ENCODE peak calls at places on chromosome 16, in nine cellular contexts. T is OCI-LY7; Z is Panc1; M is SK-N-SH; S is heart left ventricle; R is testis; G is A549; B is CD4-positive, CD25-positive, alpha-beta regulatory T cell; J is brain microvascular endothelial cell. I is an unnamed sample.

GRCh38 chr16:79752421-79752820 is 151.9 kb upstream of the MAF start:
- DNase-seq in Z (no peak), B (no peak), G (no peak), J (no peak), R (no peak), M (no peak), S (no peak), T (no peak), I (no peak)

GRCh38 chr16:585351-585750 is 4.5 kb upstream of the RAB40C start:
- DNase-seq in B (no peak), Z (no peak), T (peak; percentile 45), S (peak; percentile 30), M (peak; percentile 83), R (no peak), J (no peak), G (no peak), I (no peak)

GRCh38 chr16:17977260-17977659 is 359.3 kb downstream of the NPIPA8 start:
- DNase-seq in J (no peak), Z (no peak), R (no peak), B (no peak), S (no peak), M (no peak), T (no peak), G (no peak), I (no peak)

GRCh38 chr16:14600164-14600563 is 29.9 kb downstream of the PARN start:
- DNase-seq in M (peak; percentile 24), Z (peak; percentile 17), B (peak; percentile 37), J (peak; percentile 39), R (no peak), T (peak; percentile 47), G (peak; percentile 51), S (no peak), I (no peak)

GRCh38 chr16:874366-875181 is 74.0 kb upstream of the GNG13 start:
- DNase-seq in T (no peak), Z (no peak), B (no peak), J (no peak), S (no peak), M (no peak), G (no peak), R (peak; percentile 48), I (no peak)

GRCh38 chr16:17518441-17518840 is 47.7 kb upstream of the XYLT1 start:
- DNase-seq in B (no peak), G (no peak), M (no peak), R (no peak), S (no peak), T (no peak), J (no peak), Z (no peak), I (no peak)

GRCh38 chr16:67247698-67248400 is 568 bp upstream of the FHOD1 start:
- DNase-seq in S (no peak), T (no peak), M (no peak), B (peak; percentile 24), G (no peak), J (no peak), Z (no peak), R (no peak), I (no peak)

GRCh38 chr16:8832383-8833100 is 34.9 kb downstream of the PMM2 start:
- DNase-seq in J (no peak), S (no peak), B (no peak), R (no peak), Z (no peak), T (no peak), G (no peak), M (no peak), I (no peak)

DNA sequence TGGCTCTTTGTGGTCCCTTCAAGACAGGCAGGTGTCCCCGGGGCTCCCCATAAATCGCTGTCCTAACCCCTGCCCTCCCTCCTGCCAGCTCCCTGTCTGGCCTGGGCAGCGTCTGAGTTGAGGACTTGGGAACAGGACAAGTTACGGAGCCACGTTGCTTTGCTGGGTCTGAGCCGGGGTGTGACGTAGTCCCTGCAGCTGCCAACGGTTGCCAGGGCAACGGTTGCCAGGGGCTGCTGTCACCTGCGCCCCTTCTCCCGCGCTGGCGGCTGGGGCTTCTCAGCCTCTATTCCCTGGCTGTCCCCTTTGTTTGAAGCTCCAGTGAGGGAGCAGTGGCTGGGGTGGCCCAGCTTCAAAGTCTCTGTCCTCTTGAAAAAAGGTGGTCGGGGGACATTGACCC is 10.7 kb downstream of the ADGRG1 start:
- DNase-seq in B (no peak), R (peak; percentile 67), S (peak; percentile 68), Z (no peak), J (no peak), M (peak; percentile 93), G (no peak), T (peak; percentile 37), I (peak; percentile 78)
- H3K27ac ChIP-seq in B (no peak overlapping the region), R (peak overlapping the region; percentile 29), S (peak overlapping the region; percentile 90), Z (no peak overlapping the region), J (no peak overlapping the region), M (no peak overlapping the region), G (no peak overlapping the region), T (no peak overlapping the region), I (peak overlapping the region; percentile 81)

DNA sequence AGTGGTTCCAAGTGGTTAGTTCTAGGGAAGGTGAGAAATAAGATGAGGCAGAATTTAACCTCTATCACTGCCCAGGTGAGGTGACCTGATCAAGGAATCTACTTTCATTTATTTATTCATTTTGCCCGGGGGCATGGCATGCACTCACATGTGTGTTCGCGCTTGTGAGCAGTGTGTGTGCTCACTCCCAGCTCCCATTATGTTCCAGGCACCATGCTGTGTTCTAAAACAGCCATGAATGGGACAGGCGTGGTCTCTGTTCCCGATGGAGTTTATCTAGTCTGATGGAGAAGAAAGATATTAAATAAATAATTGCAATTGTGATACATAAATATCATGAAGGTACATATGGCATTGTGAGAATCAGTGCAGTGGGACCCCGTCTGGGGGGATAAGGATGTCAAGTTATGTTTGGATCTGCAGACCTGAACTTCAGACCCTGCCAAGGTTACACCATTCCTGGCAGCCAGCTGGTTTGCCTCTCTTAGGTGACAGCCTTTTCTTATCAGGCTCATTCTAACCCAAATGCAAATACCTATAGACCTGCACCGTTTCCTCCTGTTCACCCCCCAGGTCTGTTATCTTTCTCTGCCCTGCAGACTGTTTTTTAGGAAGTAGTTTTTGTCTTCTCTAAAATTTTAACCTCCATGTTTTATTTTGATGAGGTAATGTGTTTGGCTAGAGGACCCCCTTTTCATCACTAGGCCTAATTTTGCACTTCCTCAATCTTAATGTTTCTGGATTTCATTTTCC is 11.7 kb downstream of the CYB5B start:
- DNase-seq in T (peak; percentile 7), R (no peak), J (no peak), S (no peak), Z (no peak), G (no peak), M (no peak), B (no peak), I (no peak)
- H3K27ac ChIP-seq in T (no peak overlapping the region), R (no peak overlapping the region), J (no peak overlapping the region), S (no peak overlapping the region), Z (peak overlapping the region; percentile 52), G (no peak overlapping the region), M (no peak overlapping the region), B (no peak overlapping the region), I (no peak overlapping the region)

DNA sequence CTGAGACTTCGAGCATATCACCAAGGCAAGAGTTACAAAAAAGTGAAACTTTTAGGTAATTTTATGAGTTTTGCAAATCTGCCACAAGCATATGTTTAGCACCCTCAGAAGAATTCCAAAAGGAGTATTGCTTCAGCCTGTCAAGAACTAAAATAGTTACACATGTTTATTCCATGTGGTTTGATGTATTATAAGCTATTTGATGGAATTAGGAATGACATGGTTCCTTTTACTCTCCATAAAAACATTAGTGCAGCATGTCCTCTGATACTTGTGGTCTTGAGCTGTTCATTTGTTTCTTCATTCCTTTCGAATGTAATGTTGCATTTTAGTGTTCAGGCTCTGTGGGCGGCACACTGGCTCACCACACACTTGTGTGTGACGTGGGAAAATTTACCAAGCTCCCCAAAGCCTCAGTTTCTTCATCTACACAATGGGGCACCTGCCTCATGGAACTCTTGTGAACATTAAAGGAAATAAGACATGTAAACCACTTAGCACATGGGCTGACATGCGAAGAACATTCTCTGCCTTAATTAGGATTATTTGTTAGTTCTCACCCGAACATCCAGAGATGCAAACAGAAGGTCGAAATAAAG is 204.2 kb upstream of the FOXF1 start:
- DNase-seq in B (no peak), T (no peak), R (no peak), S (no peak), M (no peak), Z (no peak), J (no peak), G (no peak), I (no peak)
- H3K27ac ChIP-seq in B (no peak overlapping the region), T (no peak overlapping the region), R (no peak overlapping the region), S (no peak overlapping the region), M (no peak overlapping the region), Z (no peak overlapping the region), J (no peak overlapping the region), G (no peak overlapping the region), I (no peak overlapping the region)

DNA sequence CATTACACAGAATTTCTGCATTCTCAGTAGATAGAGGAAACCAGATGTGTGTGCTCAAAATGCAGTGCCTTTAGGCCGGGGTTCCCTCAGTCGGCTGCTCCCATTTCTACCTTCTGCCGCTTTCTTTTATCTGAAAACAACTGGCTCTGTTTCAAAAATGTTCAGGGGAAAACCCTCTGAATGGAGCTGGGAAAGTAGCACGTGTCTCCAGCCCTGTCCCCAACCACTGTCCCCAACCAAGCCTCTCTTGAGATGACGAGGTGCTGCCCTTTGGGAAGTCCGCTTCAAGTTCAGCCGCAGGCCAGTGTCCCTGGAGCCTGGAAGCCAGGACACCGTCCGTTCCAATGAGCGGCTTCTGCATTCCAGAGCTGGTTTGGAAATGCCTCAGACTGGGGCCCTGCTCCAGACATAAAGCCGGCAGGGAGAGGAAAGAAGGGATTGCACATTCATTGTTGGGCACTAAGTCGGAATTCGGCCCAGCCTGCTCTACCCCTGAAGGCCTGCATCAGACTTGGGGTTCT is 111.2 kb downstream of the BANP start:
- DNase-seq in G (no peak), J (peak; percentile 61), B (no peak), S (peak; percentile 70), M (peak; percentile 63), T (no peak), R (no peak), Z (no peak), I (no peak)
- H3K27ac ChIP-seq in G (no peak overlapping the region), J (peak overlapping the region; percentile 60), B (no peak overlapping the region), S (peak overlapping the region; percentile 61), M (peak overlapping the region; percentile 89), T (no peak overlapping the region), R (no peak overlapping the region), Z (no peak overlapping the region), I (no peak overlapping the region)

GRCh38 chr16:3060339-3061127 is 4.9 kb upstream of the IL32 start:
- DNase-seq in M (no peak), J (no peak), Z (no peak), S (no peak), G (no peak), T (no peak), R (no peak), B (no peak), I (no peak)
- H3K27ac ChIP-seq in M (no peak overlapping the region), J (no peak overlapping the region), Z (no peak overlapping the region), S (peak overlapping the region; percentile 92), G (no peak overlapping the region), T (no peak overlapping the region), R (no peak overlapping the region), B (no peak overlapping the region), I (no peak overlapping the region)

GRCh38 chr16:2038359-2039285 is 9.0 kb downstream of the NTHL1 start:
- DNase-seq in B (no peak), T (no peak), M (peak; percentile 73), R (peak; percentile 61), S (peak; percentile 75), G (no peak), Z (no peak), J (no peak), I (no peak)
- H3K27ac ChIP-seq in B (no peak overlapping the region), T (no peak overlapping the region), M (peak overlapping the region; percentile 88), R (peak overlapping the region; percentile 91), S (peak overlapping the region; percentile 94), G (peak overlapping the region; percentile 90), Z (peak overlapping the region; percentile 82), J (peak overlapping the region; percentile 33), I (peak overlapping the region; percentile 44)